ENCODE peak calls at places on chromosomes 12 and 14, in six cellular contexts. V is GM23338, S is psoas muscle, Y is adrenal gland, W is thoracic aorta, E is mesendoderm. R is an unnamed sample. For H3K4me1 and H3K27me3, the result is how much of the 10 kb centered on the place peaks cover.

GRCh38 chr12:108729612-108730336 is 1.5 kb downstream of the CORO1C start:
- DNase-seq in V (no peak), S (no peak), Y (no peak), W (no peak), E (no peak), R (no peak)

GRCh38 chr12:131105736-131106356 is 152.1 kb downstream of the ADGRD1 start:
- DNase-seq in V (no peak), S (no peak), Y (no peak), W (no peak), E (no peak), R (no peak)

GRCh38 chr12:132641811-132642650 is 23.5 kb downstream of the P2RX2 start:
- DNase-seq in V (no peak), S (no peak), Y (no peak), W (no peak), E (no peak), R (no peak)

GRCh38 chr14:39827901-39828655 is 395.8 kb upstream of the FBXO33 start:
- DNase-seq in V (no peak), S (no peak), Y (no peak), W (no peak), E (no peak), R (no peak)

GRCh38 chr14:23531391-23531790 is 20.2 kb downstream of the ZFHX2 start:
- DNase-seq in V (no peak), S (no peak), Y (no peak), W (no peak), E (no peak), R (no peak)

GRCh38 chr12:115752913-115753726 is 524.4 kb downstream of the MED13L start:
- DNase-seq in V (peak), S (no peak), Y (peak), W (peak), E (peak), R (no peak)

GRCh38 chr12:103955811-103956514 is 9.7 kb upstream of the TDG start:
- DNase-seq in V (no peak), S (no peak), Y (no peak), W (no peak), E (peak), R (no peak)

GRCh38 chr14:104547310-104547997 is 32.1 kb upstream of the C14orf180 start:
- DNase-seq in V (no peak), S (no peak), Y (no peak), W (peak), E (no peak), R (no peak)

GRCh38 chr12:835754-836493 is 83.5 kb downstream of the WNK1 start:
- DNase-seq in V (no peak), S (no peak), Y (no peak), W (no peak), E (no peak), R (no peak)

GRCh38 chr14:23514009-23514962 is 37.3 kb downstream of the ZFHX2 start:
- DNase-seq in V (no peak), S (no peak), Y (no peak), W (no peak), E (no peak), R (no peak)

GRCh38 chr12:47744005-47744651 is 14.6 kb downstream of the RAPGEF3 start:
- DNase-seq in V (peak), S (no peak), Y (no peak), W (no peak), E (peak), R (peak)

GRCh38 chr14:101830271-101830670 is 68.8 kb downstream of the PPP2R5C start:
- DNase-seq in V (no peak), S (no peak), Y (no peak), W (no peak), E (no peak), R (no peak)

GRCh38 chr12:82659343-82660207 is 27.1 kb upstream of the TMTC2 start:
- DNase-seq in V (no peak), S (no peak), Y (no peak), W (no peak), E (no peak), R (no peak)

GRCh38 chr14:92108345-92109254 is 2.2 kb upstream of the ATXN3 start:
- DNase-seq in V (peak), S (no peak), Y (no peak), W (no peak), E (peak), R (no peak)

GRCh38 chr14:97976861-97977260 is 1179.7 kb downstream of the VRK1 start:
- DNase-seq in V (no peak), S (peak), Y (no peak), W (no peak), E (no peak), R (no peak)

GRCh38 chr14:87800216-87800615 is 192.8 kb downstream of the GALC start:
- DNase-seq in V (no peak), S (no peak), Y (no peak), W (no peak), E (no peak), R (no peak)

GRCh38 chr12:96400631-96401060 is 407 bp upstream of the CDK17 start:
- DNase-seq in V (no peak), S (no peak), Y (peak), W (no peak), E (peak), R (no peak)

GRCh38 chr14:78666336-78667056 is 496.3 kb downstream of the NRXN3 start:
- DNase-seq in V (no peak), S (no peak), Y (no peak), W (no peak), E (no peak), R (no peak)

GRCh38 chr14:97187916-97188315 is 390.7 kb downstream of the VRK1 start:
- DNase-seq in V (no peak), S (no peak), Y (no peak), W (no peak), E (no peak), R (no peak)

GRCh38 chr14:104136472-104137296 is 1.7 kb upstream of the KIF26A start:
- DNase-seq in V (no peak), S (peak), Y (peak), W (no peak), E (no peak), R (no peak)

GRCh38 chr14:20384886-20385285 is 28.4 kb downstream of the TEP1 start:
- DNase-seq in V (no peak), S (no peak), Y (no peak), W (no peak), E (no peak), R (no peak)

GRCh38 chr12:110563702-110564470 is 19.2 kb downstream of the PPTC7 start:
- DNase-seq in V (no peak), S (no peak), Y (no peak), W (no peak), E (no peak), R (no peak)

GRCh38 chr12:113359133-113359938 is 949 bp downstream of the PLBD2 start:
- DNase-seq in V (no peak), S (peak), Y (peak), W (no peak), E (no peak), R (no peak)

GRCh38 chr14:30681752-30682355 is 59.7 kb downstream of the SCFD1 start:
- DNase-seq in V (peak), S (no peak), Y (no peak), W (no peak), E (peak), R (no peak)

GRCh38 chr14:78324353-78324752 is 154.2 kb downstream of the NRXN3 start:
- DNase-seq in V (no peak), S (no peak), Y (no peak), W (no peak), E (no peak), R (no peak)

GRCh38 chr14:34665785-34666425 is 36.0 kb upstream of the SNX6 start:
- DNase-seq in V (no peak), S (no peak), Y (peak), W (no peak), E (no peak), R (peak)

GRCh38 chr14:20455355-20456300 is 602 bp downstream of the APEX1 start:
- DNase-seq in V (peak), S (peak), Y (no peak), W (no peak), E (no peak), R (no peak)

GRCh38 chr14:74771409-74771808 is 8.3 kb downstream of the YLPM1 start:
- DNase-seq in V (no peak), S (no peak), Y (no peak), W (no peak), E (peak), R (no peak)

GRCh38 chr12:74689071-74689655 is 151.5 kb downstream of the ATXN7L3B start:
- DNase-seq in V (peak), S (no peak), Y (no peak), W (no peak), E (peak), R (no peak)

GRCh38 chr12:96986883-96987523 is 79.9 kb downstream of the NEDD1 start:
- DNase-seq in V (peak), S (no peak), Y (peak), W (no peak), E (peak), R (no peak)

GRCh38 chr12:53204351-53204750 is 2.7 kb downstream of the ITGB7 start:
- DNase-seq in V (no peak), S (no peak), Y (no peak), W (no peak), E (no peak), R (no peak)

GRCh38 chr12:121795029-121795977 is 1.8 kb upstream of the RHOF start:
- DNase-seq in V (peak), S (peak), Y (peak), W (no peak), E (peak), R (peak)

GRCh38 chr12:121792607-121793500 is 634 bp downstream of the RHOF start:
- DNase-seq in V (peak), S (no peak), Y (peak), W (no peak), E (peak), R (peak)

GRCh38 chr12:121794532-121795028 is 1.1 kb upstream of the RHOF start:
- DNase-seq in V (no peak), S (peak), Y (peak), W (no peak), E (no peak), R (no peak)

GRCh38 chr12:121793501-121793835 is at the start of gene RHOF:
- DNase-seq in V (peak), S (no peak), Y (peak), W (no peak), E (no peak), R (no peak)

GRCh38 chr12:121793836-121794531 is 496 bp upstream of the RHOF start:
- DNase-seq in V (peak), S (peak), Y (peak), W (no peak), E (peak), R (peak)
- H3K4me1 ChIP-seq in V (under half), S (under half), Y (half or more), W (half or more), E (under half), R (half or more)

DNA sequence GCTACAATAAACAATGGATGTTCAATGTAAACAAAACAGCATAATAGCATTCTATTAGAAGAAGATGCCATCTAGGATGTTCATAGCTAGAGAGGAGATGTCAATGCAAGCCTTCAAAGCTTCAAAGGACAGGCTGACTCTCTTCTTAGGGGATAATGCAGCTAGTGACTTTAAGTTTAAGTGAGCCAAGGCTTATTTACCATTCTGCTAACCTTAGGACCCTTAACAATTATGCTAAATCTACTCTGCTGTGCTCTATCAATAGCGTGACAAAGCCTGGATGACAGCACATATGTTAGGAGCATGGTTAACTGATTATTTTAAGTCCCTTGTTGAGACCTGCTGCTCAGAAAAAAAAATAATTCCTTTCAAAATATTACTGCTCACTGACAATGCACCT is 106.0 kb upstream of the SSTR1 start:
- DNase-seq in V (no peak), S (no peak), Y (no peak), W (no peak), E (no peak), R (no peak)
- H3K27me3 ChIP-seq in V (under half), S (under half), Y (under half), W (under half), E (under half), R (under half)

GRCh38 chr12:52186135-52186840 is 5.5 kb downstream of the KRT80 start:
- DNase-seq in V (no peak), S (no peak), Y (no peak), W (no peak), E (peak), R (no peak)
- H3K4me1 ChIP-seq in V (under half), S (under half), Y (under half), W (half or more), E (under half), R (under half)

GRCh38 chr12:59887204-59887603 is 291.4 kb downstream of the SLC16A7 start:
- DNase-seq in V (no peak), S (no peak), Y (no peak), W (no peak), E (no peak), R (no peak)
- H3K27me3 ChIP-seq in V (under half), S (under half), Y (under half), W (under half), E (under half), R (under half)

DNA sequence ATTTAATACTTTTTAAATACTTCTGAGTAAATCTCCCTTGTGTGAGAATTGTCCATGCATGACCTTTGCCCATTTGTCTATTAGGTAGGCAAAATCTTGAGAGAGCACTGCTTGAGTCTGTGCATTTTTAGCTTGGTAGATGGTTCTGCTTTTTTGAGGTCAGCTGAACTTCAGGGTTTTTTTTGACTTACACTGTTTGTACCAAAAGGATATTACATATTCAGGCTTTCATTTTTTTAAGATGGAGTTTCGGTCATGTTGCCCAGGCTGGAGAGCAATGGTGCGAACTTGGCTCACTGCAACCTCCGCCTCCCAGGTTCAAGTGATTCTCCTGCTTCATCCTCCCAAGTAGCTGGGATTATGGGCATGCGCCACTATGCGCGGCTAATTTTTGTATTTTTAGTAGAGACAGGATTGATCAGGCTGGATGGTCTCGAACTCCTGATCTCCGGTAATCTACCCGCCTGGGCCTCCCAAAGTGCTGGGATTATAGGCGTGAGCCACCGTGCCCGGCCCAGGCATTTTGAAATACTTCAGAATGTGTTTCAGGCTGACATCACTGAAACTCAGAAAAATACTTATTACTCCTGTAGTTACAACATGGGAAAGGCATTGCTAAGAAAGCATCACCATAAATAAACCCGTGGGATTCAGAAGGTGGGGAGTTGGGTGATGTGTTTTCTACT is 11.1 kb downstream of the RASSF3 start:
- DNase-seq in V (no peak), S (no peak), Y (no peak), W (no peak), E (no peak), R (no peak)
- H3K4me1 ChIP-seq in V (under half), S (under half), Y (half or more), W (half or more), E (under half), R (under half)

GRCh38 chr12:57236925-57237652 is 7.6 kb downstream of the SHMT2 start:
- DNase-seq in V (no peak), S (peak), Y (no peak), W (no peak), E (peak), R (no peak)
- H3K27me3 ChIP-seq in V (half or more), S (under half), Y (under half), W (under half), E (under half), R (under half)

R was measured in effector memory CD4-positive, alpha-beta T cell.